ENCODE peak calls at places on chromosomes 1 and 21, in nine cellular contexts. J is NB4; H is lung microvascular endothelial cell; E is neural crest cell; M is T-helper 9 cell; Q is DMS153; T is T-cell; Y is effector memory CD8-positive, alpha-beta T cell; G is IMR-90. L is an unnamed sample.

GRCh38 chr1:24139846-24140425 is 3.0 kb downstream of the IL22RA1 start:
- DNase-seq in J (no peak), G (no peak), M (no peak), E (no peak), H (no peak), Y (no peak), T (no peak), Q (no peak), L (no peak)

GRCh38 chr1:70033266-70033873 is 172.0 kb downstream of the LRRC40 start:
- DNase-seq in M (no peak), H (no peak), E (no peak), Y (no peak), J (no peak), T (no peak), Q (no peak), G (no peak), L (no peak)

GRCh38 chr1:204578867-204579664 is 62.9 kb downstream of the MDM4 start:
- DNase-seq in G (no peak), H (peak), J (peak), T (no peak), Q (peak), M (no peak), E (no peak), Y (no peak), L (no peak)

GRCh38 chr1:174769961-174770549 is 229.7 kb upstream of the CACYBP start:
- DNase-seq in Q (peak), G (peak), H (peak), J (peak), Y (peak), E (no peak), T (no peak), M (no peak), L (peak)

GRCh38 chr1:213423041-213423440 is 372.0 kb downstream of the RPS6KC1 start:
- DNase-seq in M (no peak), Q (peak), J (no peak), Y (no peak), T (no peak), H (no peak), E (no peak), G (no peak), L (no peak)

GRCh38 chr1:234628099-234628498 is 18.1 kb upstream of the IRF2BP2 start:
- DNase-seq in J (no peak), T (no peak), M (no peak), G (peak), Y (no peak), Q (no peak), H (no peak), E (no peak), L (no peak)

GRCh38 chr1:29657816-29658215 is 421.5 kb downstream of the PTPRU start:
- DNase-seq in Q (no peak), E (no peak), J (no peak), T (no peak), G (no peak), H (no peak), Y (no peak), M (no peak), L (no peak)

GRCh38 chr1:164651378-164651951 is 92.5 kb downstream of the PBX1 start:
- DNase-seq in J (no peak), E (no peak), T (no peak), H (no peak), Y (no peak), M (no peak), Q (peak), G (peak), L (no peak)

GRCh38 chr1:232558974-232559373 is 71.0 kb downstream of the SIPA1L2 start:
- DNase-seq in E (no peak), G (no peak), H (peak), Q (no peak), T (no peak), J (no peak), Y (no peak), M (no peak), L (no peak)

GRCh38 chr1:29211086-29212030 is 19.4 kb downstream of the MECR start:
- DNase-seq in E (no peak), M (no peak), T (no peak), H (no peak), Q (no peak), Y (no peak), G (no peak), J (no peak), L (no peak)

GRCh38 chr1:167532964-167533824 is 14.9 kb upstream of the CD247 start:
- DNase-seq in T (no peak), E (peak), Y (no peak), G (no peak), J (no peak), M (no peak), H (no peak), Q (no peak), L (no peak)

GRCh38 chr1:30342535-30343141 is 380.7 kb downstream of the MATN1 start:
- DNase-seq in M (no peak), G (no peak), E (no peak), J (no peak), Y (no peak), H (no peak), Q (no peak), T (no peak), L (no peak)

GRCh38 chr1:192575499-192576189 is at the start of gene RGS1:
- DNase-seq in H (no peak), Y (peak), M (peak), E (no peak), J (peak), G (no peak), Q (no peak), T (peak), L (no peak)

GRCh38 chr1:38284953-38285352 is 238.4 kb upstream of the POU3F1 start:
- DNase-seq in G (no peak), M (no peak), Q (no peak), Y (no peak), J (no peak), H (no peak), T (no peak), E (no peak), L (no peak)

GRCh38 chr21:17903029-17903806 is 84.1 kb upstream of the C21orf91 start:
- DNase-seq in G (peak), J (peak), M (no peak), E (no peak), H (peak), T (no peak), Y (no peak), Q (peak), L (peak)

GRCh38 chr1:207958376-207959139 is 47.6 kb upstream of the CD34 start:
- DNase-seq in T (no peak), H (no peak), J (no peak), Y (no peak), Q (no peak), E (no peak), M (no peak), G (no peak), L (no peak)

GRCh38 chr1:7334475-7335035 is 436.5 kb upstream of the VAMP3 start:
- DNase-seq in E (no peak), Q (peak), T (no peak), J (no peak), H (no peak), Y (no peak), G (peak), M (no peak), L (no peak)

GRCh38 chr1:44576456-44577150 is 97.7 kb downstream of the TMEM53 start:
- DNase-seq in M (no peak), G (no peak), E (no peak), J (no peak), Q (no peak), Y (no peak), T (no peak), H (peak), L (no peak)

GRCh38 chr1:193183019-193183643 is 3.3 kb downstream of the B3GALT2 start:
- DNase-seq in G (peak), T (no peak), M (no peak), H (peak), Q (peak), E (peak), Y (peak), J (peak), L (no peak)

GRCh38 chr1:230421485-230421884 is 4.6 kb downstream of the PGBD5 start:
- DNase-seq in J (peak), Y (no peak), M (no peak), E (no peak), Q (no peak), H (no peak), G (no peak), T (no peak), L (no peak)

GRCh38 chr1:240766831-240767230 is 154.9 kb upstream of the GREM2 start:
- DNase-seq in T (no peak), Y (no peak), E (no peak), G (peak), J (no peak), H (no peak), M (no peak), Q (no peak), L (no peak)

GRCh38 chr1:181013144-181013543 is 9.5 kb downstream of the STX6 start:
- DNase-seq in M (no peak), G (no peak), E (no peak), T (no peak), Y (no peak), Q (no peak), H (no peak), J (peak), L (no peak)

GRCh38 chr1:22317231-22317919 is 134.3 kb upstream of the ZBTB40 start:
- DNase-seq in Q (no peak), J (peak), G (no peak), E (peak), Y (no peak), H (peak), T (no peak), M (no peak), L (no peak)

GRCh38 chr1:46622341-46622740 is 5.7 kb upstream of the MOB3C start:
- DNase-seq in H (peak), T (no peak), M (no peak), E (no peak), G (peak), Y (no peak), Q (peak), J (peak), L (no peak)

GRCh38 chr1:25661043-25661807 is 44.6 kb downstream of the MAN1C1 start:
- DNase-seq in G (peak), M (no peak), Y (no peak), H (no peak), J (peak), T (no peak), E (no peak), Q (peak), L (no peak)

GRCh38 chr1:159869173-159869572 is 6.7 kb upstream of the VSIG8 start:
- DNase-seq in H (no peak), T (no peak), E (no peak), J (peak), M (no peak), Q (no peak), G (peak), Y (no peak), L (no peak)

GRCh38 chr1:173660306-173660705 is 9.3 kb downstream of the ANKRD45 start:
- DNase-seq in H (no peak), J (no peak), M (no peak), E (no peak), T (no peak), G (no peak), Q (no peak), Y (no peak), L (no peak)

GRCh38 chr1:6027591-6027990 is 18.1 kb upstream of the KCNAB2 start:
- DNase-seq in M (no peak), J (no peak), Y (no peak), H (no peak), G (no peak), Q (no peak), E (no peak), T (no peak), L (no peak)

GRCh38 chr1:212500986-212501385 is 68.3 kb downstream of the NENF start:
- DNase-seq in T (no peak), E (no peak), Y (no peak), Q (no peak), J (no peak), M (no peak), G (no peak), H (no peak), L (no peak)

GRCh38 chr1:20610950-20611349 is 22.1 kb downstream of the CDA start:
- DNase-seq in G (no peak), Q (no peak), Y (no peak), T (no peak), M (no peak), H (no peak), J (no peak), E (no peak), L (no peak)

GRCh38 chr1:198934901-198935301 is 296.1 kb downstream of the PTPRC start:
- DNase-seq in Q (peak), J (peak), T (peak), M (peak), G (peak), H (peak), Y (peak), E (no peak), L (no peak)

GRCh38 chr21:45533731-45534571 is 8.3 kb downstream of the SLC19A1 start:
- DNase-seq in Y (no peak), E (no peak), T (no peak), G (no peak), H (no peak), M (no peak), Q (no peak), J (no peak), L (no peak)

L was measured in LNCaP clone FGC.